ENCODE peak calls at places on chromosomes 6 and 20, in ten cellular contexts. B is HepG2; Y is Panc1; L is lung; H is lower leg skin; Q is left ventricle myocardium inferior; Z is GM23338; F is mammary epithelial cell; J is fibroblast of lung; P is CD8-positive, alpha-beta T cell. A is an unnamed sample.
A peak's percentile ranks its signal among the peaks of the same experiment; 100 is the strongest.

GRCh38 chr6:133468591-133468990 is 227.4 kb downstream of the EYA4 start:
- DNase-seq in B (no peak), Y (no peak), L (no peak), H (no peak), Q (no peak), Z (no peak), F (no peak), J (no peak), P (no peak), A (no peak)

GRCh38 chr20:726160-726559 is 42.1 kb downstream of the SLC52A3 start:
- DNase-seq in B (no peak), Y (no peak), L (no peak), H (no peak), Q (no peak), Z (no peak), F (no peak), J (no peak), P (no peak), A (no peak)

GRCh38 chr20:44856847-44857448 is 28.6 kb upstream of the YWHAB start:
- DNase-seq in B (no peak), Y (no peak), L (no peak), H (no peak), Q (no peak), Z (no peak), F (no peak), J (no peak), P (no peak), A (no peak)

GRCh38 chr20:63574829-63575720 is 1.0 kb upstream of the HELZ2 start:
- DNase-seq in B (no peak), Y (no peak), L (no peak), H (no peak), Q (no peak), Z (no peak), F (no peak), J (no peak), P (no peak), A (peak; percentile 66)

GRCh38 chr6:120230008-120230407 is 880.4 kb upstream of the MAN1A1 start:
- DNase-seq in B (peak; percentile 15), Y (no peak), L (no peak), H (no peak), Q (no peak), Z (peak; percentile 48), F (no peak), J (no peak), P (no peak), A (no peak)

GRCh38 chr6:136964368-136964767 is 42.3 kb downstream of the SLC35D3 start:
- DNase-seq in B (no peak), Y (no peak), L (no peak), H (no peak), Q (no peak), Z (no peak), F (no peak), J (no peak), P (no peak), A (no peak)

GRCh38 chr6:17393335-17394191 is at the start of gene CAP2:
- DNase-seq in B (peak; percentile 65), Y (no peak), L (peak; percentile 58), H (peak; percentile 25), Q (peak; percentile 68), Z (peak; percentile 88), F (peak; percentile 62), J (peak; percentile 80), P (no peak), A (peak; percentile 9)

GRCh38 chr20:51507357-51508036 is 35.0 kb downstream of the NFATC2 start:
- DNase-seq in B (no peak), Y (no peak), L (no peak), H (no peak), Q (no peak), Z (no peak), F (no peak), J (peak; percentile 77), P (no peak), A (no peak)

GRCh38 chr6:138307816-138308727 is 69.6 kb upstream of the SMIM28 start:
- DNase-seq in B (peak; percentile 13), Y (no peak), L (no peak), H (no peak), Q (peak; percentile 26), Z (peak; percentile 28), F (no peak), J (peak; percentile 19), P (no peak), A (peak; percentile 29)

GRCh38 chr20:57620274-57620990 is at the start of gene ZBP1:
- DNase-seq in B (no peak), Y (no peak), L (no peak), H (no peak), Q (no peak), Z (no peak), F (no peak), J (no peak), P (no peak), A (no peak)

GRCh38 chr20:38073307-38074010 is 39.9 kb downstream of the RPRD1B start:
- DNase-seq in B (peak; percentile 76), Y (peak; percentile 55), L (peak; percentile 69), H (peak; percentile 39), Q (peak; percentile 62), Z (peak; percentile 86), F (peak; percentile 78), J (peak; percentile 98), P (no peak), A (peak; percentile 98)

GRCh38 chr20:49711331-49711987 is 2.2 kb downstream of the B4GALT5 start:
- DNase-seq in B (no peak), Y (no peak), L (no peak), H (no peak), Q (no peak), Z (no peak), F (no peak), J (no peak), P (no peak), A (no peak)

GRCh38 chr6:87815449-87815848 is 113.4 kb upstream of the AKIRIN2 start:
- DNase-seq in B (no peak), Y (no peak), L (no peak), H (no peak), Q (no peak), Z (no peak), F (no peak), J (no peak), P (no peak), A (no peak)

GRCh38 chr6:159077123-159077522 is 32.3 kb upstream of the TAGAP start:
- DNase-seq in B (no peak), Y (no peak), L (no peak), H (no peak), Q (no peak), Z (no peak), F (no peak), J (peak; percentile 2), P (peak; percentile 24), A (peak; percentile 2)

GRCh38 chr6:47105469-47106188 is 63.5 kb upstream of the ADGRF1 start:
- DNase-seq in B (no peak), Y (no peak), L (no peak), H (no peak), Q (no peak), Z (peak; percentile 54), F (no peak), J (no peak), P (no peak), A (no peak)
- H3K4me3 ChIP-seq in B (no peak overlapping the region), Y (no peak overlapping the region), L (no peak overlapping the region), H (no peak overlapping the region), Q (no peak overlapping the region), Z (no peak overlapping the region), F (no peak overlapping the region), J (no peak overlapping the region), P (no peak overlapping the region), A (no peak overlapping the region)

GRCh38 chr6:143607959-143608358 is 69.8 kb upstream of the PHACTR2 start:
- DNase-seq in B (no peak), Y (no peak), L (no peak), H (no peak), Q (no peak), Z (peak; percentile 8), F (no peak), J (peak; percentile 28), P (no peak), A (no peak)
- H3K4me3 ChIP-seq in B (no peak overlapping the region), Y (no peak overlapping the region), L (no peak overlapping the region), H (no peak overlapping the region), Q (no peak overlapping the region), Z (no peak overlapping the region), F (no peak overlapping the region), J (no peak overlapping the region), P (no peak overlapping the region), A (no peak overlapping the region)

DNA sequence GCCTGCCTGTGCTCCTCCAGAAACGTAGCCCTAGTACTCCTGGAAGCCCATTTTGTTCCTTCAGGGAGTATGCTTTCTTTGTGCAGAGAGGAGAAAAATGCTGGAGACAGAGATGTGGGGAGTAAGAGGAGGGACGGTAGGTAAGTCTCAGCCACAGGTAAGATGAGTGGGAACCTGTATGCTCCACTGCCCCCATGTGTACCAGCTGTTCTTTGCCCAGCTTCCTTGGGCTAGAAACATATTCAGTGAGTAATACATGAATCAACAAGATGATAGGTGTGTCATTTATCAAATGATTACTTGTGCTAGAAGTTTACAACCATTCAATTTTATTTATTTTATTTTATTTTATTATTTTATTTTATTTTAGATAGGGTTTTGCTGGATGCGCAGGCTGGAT is 13.6 kb upstream of the CEP85L start:
- DNase-seq in B (no peak), Y (no peak), L (no peak), H (no peak), Q (no peak), Z (no peak), F (peak; percentile 55), J (no peak), P (no peak), A (no peak)
- H3K4me3 ChIP-seq in B (no peak overlapping the region), Y (no peak overlapping the region), L (no peak overlapping the region), H (no peak overlapping the region), Q (peak overlapping the region; percentile 36), Z (no peak overlapping the region), F (peak overlapping the region; percentile 1), J (peak overlapping the region; percentile 47), P (peak overlapping the region; percentile 24), A (no peak overlapping the region)

DNA sequence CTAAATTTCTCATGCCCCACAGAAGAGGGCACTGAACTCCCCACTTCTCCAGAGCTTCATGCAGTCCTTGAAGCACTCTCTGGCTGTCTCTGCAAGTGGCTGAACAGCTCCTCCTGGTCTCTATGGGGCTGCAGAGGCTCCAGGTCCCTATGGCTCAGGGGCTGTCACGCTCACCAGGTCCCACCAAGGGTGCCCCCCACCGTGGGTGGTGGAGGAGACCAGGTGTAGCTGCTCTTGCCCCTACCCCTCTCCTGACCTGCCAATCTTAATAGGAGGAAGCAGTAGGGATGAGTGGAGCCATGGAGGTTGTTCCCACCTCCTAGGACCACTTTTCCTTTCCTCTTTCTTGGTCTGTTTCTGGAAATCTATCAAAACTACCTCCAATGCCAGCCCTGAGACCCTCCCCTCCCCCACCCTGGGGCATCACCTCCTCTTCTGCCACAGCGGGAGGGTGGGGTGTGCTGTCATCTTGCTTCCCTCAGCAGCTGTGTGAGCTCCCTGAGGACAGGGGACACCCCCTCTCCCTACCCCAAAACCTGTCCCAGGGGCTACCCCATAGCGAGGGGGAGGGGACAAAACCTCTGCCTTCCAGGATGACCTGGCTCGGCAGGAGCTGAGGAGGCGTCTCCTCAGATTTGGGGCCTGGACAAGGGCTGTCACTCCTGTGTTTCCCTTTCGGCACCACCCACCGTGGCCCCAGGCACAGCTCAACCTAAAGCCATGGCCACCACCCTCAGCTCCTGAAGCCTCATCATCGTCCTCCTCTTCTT is 12.0 kb upstream of the RAET1E start:
- DNase-seq in B (no peak), Y (no peak), L (no peak), H (no peak), Q (no peak), Z (no peak), F (no peak), J (no peak), P (no peak), A (no peak)
- H3K4me3 ChIP-seq in B (no peak overlapping the region), Y (no peak overlapping the region), L (no peak overlapping the region), H (no peak overlapping the region), Q (no peak overlapping the region), Z (no peak overlapping the region), F (no peak overlapping the region), J (no peak overlapping the region), P (no peak overlapping the region), A (no peak overlapping the region)

A was measured in cardiac fibroblast.